ENCODE peak calls at places on chromosome 11, in eight cellular contexts. Q, K, N, W, Y, X, L and R are unnamed samples.

GRCh38 chr11:61739966-61740365 is 12.5 kb upstream of the MYRF start:
- DNase-seq in Q (no peak), K (no peak), N (no peak), W (no peak), Y (no peak), X (no peak), L (no peak), R (no peak)

GRCh38 chr11:10392680-10393079 is 62.4 kb upstream of the AMPD3 start:
- DNase-seq in Q (no peak), K (no peak), N (peak; percentile 29), W (no peak), Y (no peak), X (no peak), L (no peak), R (no peak)

GRCh38 chr11:132408877-132409276 is 1038.5 kb downstream of the NTM start:
- DNase-seq in Q (no peak), K (peak; percentile 79), N (no peak), W (no peak), Y (no peak), X (no peak), L (no peak), R (no peak)

GRCh38 chr11:107856981-107857517 is 1.5 kb downstream of the SLC35F2 start:
- DNase-seq in Q (no peak), K (no peak), N (peak; percentile 62), W (no peak), Y (no peak), X (no peak), L (no peak), R (peak; percentile 54)

GRCh38 chr11:61718046-61718531 is 34.3 kb upstream of the MYRF start:
- DNase-seq in Q (no peak), K (no peak), N (no peak), W (no peak), Y (no peak), X (no peak), L (no peak), R (no peak)

GRCh38 chr11:57568330-57568766 is 876 bp upstream of the UBE2L6 start:
- DNase-seq in Q (peak; percentile 91), K (no peak), N (peak; percentile 80), W (peak; percentile 88), Y (peak; percentile 93), X (peak; percentile 62), L (peak; percentile 91), R (no peak)

GRCh38 chr11:27011560-27012253 is 17.8 kb downstream of the FIBIN start:
- DNase-seq in Q (no peak), K (no peak), N (no peak), W (no peak), Y (no peak), X (no peak), L (no peak), R (no peak)

GRCh38 chr11:81070948-81071347 is 1630.1 kb upstream of the TENM4 start:
- DNase-seq in Q (peak; percentile 97), K (no peak), N (no peak), W (no peak), Y (no peak), X (no peak), L (no peak), R (peak; percentile 35)

GRCh38 chr11:2548596-2548995 is 103.8 kb downstream of the KCNQ1 start:
- DNase-seq in Q (no peak), K (no peak), N (no peak), W (no peak), Y (no peak), X (no peak), L (peak; percentile 11), R (no peak)

GRCh38 chr11:133964946-133965632 is 8.3 kb upstream of the IGSF9B start:
- DNase-seq in Q (no peak), K (no peak), N (peak; percentile 19), W (no peak), Y (no peak), X (peak; percentile 10), L (no peak), R (no peak)

GRCh38 chr11:115980336-115980735 is 476.1 kb upstream of the CADM1 start:
- DNase-seq in Q (no peak), K (no peak), N (no peak), W (no peak), Y (no peak), X (no peak), L (no peak), R (no peak)

GRCh38 chr11:65014146-65014960 is at the start of gene ARL2:
- DNase-seq in Q (peak; percentile 73), K (no peak), N (peak; percentile 19), W (no peak), Y (peak; percentile 72), X (no peak), L (no peak), R (peak; percentile 64)

GRCh38 chr11:76512851-76513653 is 68.2 kb downstream of the EMSY start:
- DNase-seq in Q (peak; percentile 74), K (peak; percentile 18), N (peak; percentile 52), W (no peak), Y (no peak), X (peak; percentile 40), L (no peak), R (no peak)

GRCh38 chr11:79510948-79511347 is 70.1 kb upstream of the TENM4 start:
- DNase-seq in Q (no peak), K (no peak), N (no peak), W (no peak), Y (no peak), X (no peak), L (no peak), R (no peak)

GRCh38 chr11:19814421-19814820 is 101.8 kb downstream of the NAV2 start:
- DNase-seq in Q (no peak), K (peak; percentile 6), N (no peak), W (no peak), Y (no peak), X (no peak), L (no peak), R (no peak)

GRCh38 chr11:66568124-66568916 is at the start of gene CTSF:
- DNase-seq in Q (peak; percentile 89), K (peak; percentile 72), N (peak; percentile 70), W (peak; percentile 82), Y (peak; percentile 52), X (peak; percentile 43), L (peak; percentile 89), R (peak; percentile 3)

GRCh38 chr11:45803981-45804805 is 756 bp upstream of the SLC35C1 start:
- DNase-seq in Q (peak; percentile 65), K (peak; percentile 49), N (peak; percentile 24), W (peak; percentile 88), Y (peak; percentile 23), X (peak; percentile 17), L (peak; percentile 88), R (no peak)

GRCh38 chr11:100927579-100927978 is 202.0 kb downstream of the PGR start:
- DNase-seq in Q (no peak), K (no peak), N (no peak), W (no peak), Y (no peak), X (no peak), L (no peak), R (no peak)

GRCh38 chr11:1053121-1053901 is 16.8 kb upstream of the MUC6 start:
- DNase-seq in Q (no peak), K (no peak), N (no peak), W (no peak), Y (no peak), X (no peak), L (peak; percentile 13), R (no peak)

GRCh38 chr11:33135216-33135615 is 26.1 kb downstream of the CSTF3 start:
- DNase-seq in Q (no peak), K (no peak), N (peak; percentile 83), W (no peak), Y (no peak), X (peak; percentile 75), L (no peak), R (no peak)

GRCh38 chr11:5473921-5474320 is 14.6 kb upstream of the OR52D1 start:
- DNase-seq in Q (no peak), K (no peak), N (no peak), W (no peak), Y (no peak), X (no peak), L (no peak), R (no peak)

GRCh38 chr11:69647761-69648497 is 7.0 kb downstream of the CCND1 start:
- DNase-seq in Q (no peak), K (no peak), N (no peak), W (no peak), Y (no peak), X (no peak), L (no peak), R (no peak)

GRCh38 chr11:76670475-76671235 is at the start of gene LRRC32:
- DNase-seq in Q (peak; percentile 46), K (no peak), N (no peak), W (no peak), Y (no peak), X (no peak), L (peak; percentile 75), R (no peak)